ENCODE peak calls at places on chromosomes 4 and X, in five cellular contexts. One of them, this sample, is unnamed.

GRCh38 chrX:41600266-41600665 is 88.5 kb upstream of the GPR34 start:
- DNase-seq in right lobe of liver: no peak
- DNase-seq in aorta: no peak
- DNase-seq in tibial artery: no peak
- DNase-seq in breast epithelium: no peak
- DNase-seq in this sample: no peak

GRCh38 chr4:24772061-24772705 is 23.2 kb upstream of the SOD3 start:
- DNase-seq in right lobe of liver: no peak
- DNase-seq in tibial artery: no peak
- DNase-seq in breast epithelium: peak; percentile 68
- DNase-seq in aorta: no peak
- DNase-seq in this sample: no peak

GRCh38 chr4:153137677-153138630 is 66.3 kb upstream of the TRIM2 start:
- DNase-seq in tibial artery: no peak
- DNase-seq in aorta: no peak
- DNase-seq in right lobe of liver: no peak
- DNase-seq in breast epithelium: no peak
- DNase-seq in this sample: no peak

GRCh38 chr4:146407669-146408084 is 114.1 kb downstream of the SLC10A7 start:
- DNase-seq in right lobe of liver: no peak
- DNase-seq in tibial artery: no peak
- DNase-seq in aorta: no peak
- DNase-seq in breast epithelium: no peak
- DNase-seq in this sample: no peak

GRCh38 chrX:31272472-31272775 is 200.6 kb upstream of the FTHL17 start:
- DNase-seq in aorta: no peak
- DNase-seq in breast epithelium: no peak
- DNase-seq in tibial artery: no peak
- DNase-seq in right lobe of liver: no peak
- DNase-seq in this sample: no peak

GRCh38 chrX:72025236-72025770 is 106.4 kb downstream of the RTL5 start:
- DNase-seq in tibial artery: no peak
- DNase-seq in right lobe of liver: no peak
- DNase-seq in aorta: no peak
- DNase-seq in breast epithelium: peak; percentile 2
- DNase-seq in this sample: no peak

GRCh38 chr4:96879527-96879926 is 1039.6 kb downstream of the PDHA2 start:
- DNase-seq in right lobe of liver: no peak
- DNase-seq in breast epithelium: no peak
- DNase-seq in tibial artery: no peak
- DNase-seq in aorta: no peak
- DNase-seq in this sample: no peak

GRCh38 chr4:139873111-139873866 is 207.7 kb downstream of the MGST2 start:
- DNase-seq in breast epithelium: no peak
- DNase-seq in tibial artery: no peak
- DNase-seq in aorta: no peak
- DNase-seq in right lobe of liver: no peak
- DNase-seq in this sample: no peak

GRCh38 chr4:46667790-46668189 is 241.3 kb downstream of the COX7B2 start:
- DNase-seq in aorta: no peak
- DNase-seq in tibial artery: no peak
- DNase-seq in right lobe of liver: no peak
- DNase-seq in breast epithelium: no peak
- DNase-seq in this sample: no peak

GRCh38 chrX:53356186-53356585 is 66.3 kb downstream of the SMC1A start:
- DNase-seq in right lobe of liver: no peak
- DNase-seq in aorta: no peak
- DNase-seq in breast epithelium: no peak
- DNase-seq in tibial artery: no peak
- DNase-seq in this sample: no peak

GRCh38 chrX:74325130-74326059 is 21.4 kb downstream of the ZCCHC13 start:
- DNase-seq in tibial artery: no peak
- DNase-seq in breast epithelium: no peak
- DNase-seq in aorta: no peak
- DNase-seq in right lobe of liver: no peak
- DNase-seq in this sample: no peak

GRCh38 chr4:7313361-7313811 is 121.0 kb downstream of the SORCS2 start:
- DNase-seq in tibial artery: no peak
- DNase-seq in breast epithelium: peak; percentile 64
- DNase-seq in aorta: no peak
- DNase-seq in right lobe of liver: no peak
- DNase-seq in this sample: no peak

GRCh38 chr4:1171306-1172227 is 816 bp downstream of the SPON2 start:
- DNase-seq in tibial artery: peak; percentile 68
- DNase-seq in right lobe of liver: peak; percentile 56
- DNase-seq in aorta: no peak
- DNase-seq in breast epithelium: no peak
- DNase-seq in this sample: no peak

GRCh38 chrX:110915120-110915519 is 119.5 kb upstream of the CHRDL1 start:
- DNase-seq in aorta: no peak
- DNase-seq in breast epithelium: no peak
- DNase-seq in right lobe of liver: no peak
- DNase-seq in tibial artery: no peak
- DNase-seq in this sample: peak; percentile 5

GRCh38 chrX:106649523-106650428 is 38.0 kb downstream of the RADX start:
- DNase-seq in right lobe of liver: no peak
- DNase-seq in breast epithelium: no peak
- DNase-seq in aorta: no peak
- DNase-seq in tibial artery: no peak
- DNase-seq in this sample: no peak

GRCh38 chrX:154542723-154543424 is 3.8 kb downstream of the G6PD start:
- DNase-seq in aorta: peak; percentile 55
- DNase-seq in right lobe of liver: peak; percentile 74
- DNase-seq in tibial artery: peak; percentile 73
- DNase-seq in breast epithelium: no peak
- DNase-seq in this sample: no peak
- H3K4me1 ChIP-seq in aorta: no peaks in the 10 kb centered on the region
- H3K4me1 ChIP-seq in right lobe of liver: no peaks in the 10 kb centered on the region
- H3K4me1 ChIP-seq in tibial artery: peaks cover 64% of the 10 kb centered on the region
- H3K4me1 ChIP-seq in breast epithelium: no peaks in the 10 kb centered on the region
- H3K4me1 ChIP-seq in this sample: no peaks in the 10 kb centered on the region

GRCh38 chr4:10144971-10145370 is 28.4 kb upstream of the WDR1 start:
- DNase-seq in breast epithelium: no peak
- DNase-seq in aorta: no peak
- DNase-seq in tibial artery: no peak
- DNase-seq in right lobe of liver: no peak
- DNase-seq in this sample: no peak
- H3K4me1 ChIP-seq in breast epithelium: no peaks in the 10 kb centered on the region
- H3K4me1 ChIP-seq in aorta: no peaks in the 10 kb centered on the region
- H3K4me1 ChIP-seq in tibial artery: no peaks in the 10 kb centered on the region
- H3K4me1 ChIP-seq in right lobe of liver: no peaks in the 10 kb centered on the region
- H3K4me1 ChIP-seq in this sample: no peaks in the 10 kb centered on the region

GRCh38 chrX:10549280-10549679 is 71.1 kb downstream of the MID1 start:
- DNase-seq in aorta: no peak
- DNase-seq in tibial artery: no peak
- DNase-seq in right lobe of liver: no peak
- DNase-seq in breast epithelium: no peak
- DNase-seq in this sample: no peak

GRCh38 chrX:10545882-10546281 is 74.5 kb downstream of the MID1 start:
- DNase-seq in breast epithelium: no peak
- DNase-seq in right lobe of liver: no peak
- DNase-seq in aorta: no peak
- DNase-seq in tibial artery: no peak
- DNase-seq in this sample: no peak

GRCh38 chrX:10548681-10549080 is 71.7 kb downstream of the MID1 start:
- DNase-seq in right lobe of liver: no peak
- DNase-seq in tibial artery: no peak
- DNase-seq in aorta: no peak
- DNase-seq in breast epithelium: no peak
- DNase-seq in this sample: no peak
- H3K4me1 ChIP-seq in right lobe of liver: no peaks in the 10 kb centered on the region
- H3K4me1 ChIP-seq in tibial artery: no peaks in the 10 kb centered on the region
- H3K4me1 ChIP-seq in aorta: no peaks in the 10 kb centered on the region
- H3K4me1 ChIP-seq in breast epithelium: no peaks in the 10 kb centered on the region
- H3K4me1 ChIP-seq in this sample: no peaks in the 10 kb centered on the region

GRCh38 chrX:10025742-10026493 is 58.8 kb downstream of the CLDN34 start:
- DNase-seq in aorta: no peak
- DNase-seq in right lobe of liver: no peak
- DNase-seq in breast epithelium: no peak
- DNase-seq in tibial artery: no peak
- DNase-seq in this sample: no peak
- H3K4me1 ChIP-seq in aorta: no peaks in the 10 kb centered on the region
- H3K4me1 ChIP-seq in right lobe of liver: no peaks in the 10 kb centered on the region
- H3K4me1 ChIP-seq in breast epithelium: no peaks in the 10 kb centered on the region
- H3K4me1 ChIP-seq in tibial artery: peaks cover 42% of the 10 kb centered on the region
- H3K4me1 ChIP-seq in this sample: no peaks in the 10 kb centered on the region

GRCh38 chrX:13029831-13030771 is 14.3 kb downstream of the FAM9C start:
- DNase-seq in breast epithelium: no peak
- DNase-seq in tibial artery: no peak
- DNase-seq in aorta: no peak
- DNase-seq in right lobe of liver: no peak
- DNase-seq in this sample: no peak

GRCh38 chrX:13029341-13029740 is 15.1 kb downstream of the FAM9C start:
- DNase-seq in aorta: peak; percentile 62
- DNase-seq in right lobe of liver: peak; percentile 59
- DNase-seq in tibial artery: no peak
- DNase-seq in breast epithelium: no peak
- DNase-seq in this sample: peak; percentile 33

GRCh38 chrX:13026877-13027652 is 17.4 kb downstream of the FAM9C start:
- DNase-seq in right lobe of liver: no peak
- DNase-seq in aorta: no peak
- DNase-seq in tibial artery: no peak
- DNase-seq in breast epithelium: no peak
- DNase-seq in this sample: no peak

GRCh38 chrX:13024911-13025454 is 19.4 kb downstream of the FAM9C start:
- DNase-seq in aorta: no peak
- DNase-seq in tibial artery: no peak
- DNase-seq in right lobe of liver: no peak
- DNase-seq in breast epithelium: no peak
- DNase-seq in this sample: no peak

GRCh38 chrX:13028871-13029336 is 15.5 kb downstream of the FAM9C start:
- DNase-seq in right lobe of liver: no peak
- DNase-seq in breast epithelium: peak; percentile 32
- DNase-seq in aorta: no peak
- DNase-seq in tibial artery: no peak
- DNase-seq in this sample: no peak
- H3K4me1 ChIP-seq in right lobe of liver: no peaks in the 10 kb centered on the region
- H3K4me1 ChIP-seq in breast epithelium: no peaks in the 10 kb centered on the region
- H3K4me1 ChIP-seq in aorta: no peaks in the 10 kb centered on the region
- H3K4me1 ChIP-seq in tibial artery: peaks cover 15% of the 10 kb centered on the region
- H3K4me1 ChIP-seq in this sample: no peaks in the 10 kb centered on the region

DNA sequence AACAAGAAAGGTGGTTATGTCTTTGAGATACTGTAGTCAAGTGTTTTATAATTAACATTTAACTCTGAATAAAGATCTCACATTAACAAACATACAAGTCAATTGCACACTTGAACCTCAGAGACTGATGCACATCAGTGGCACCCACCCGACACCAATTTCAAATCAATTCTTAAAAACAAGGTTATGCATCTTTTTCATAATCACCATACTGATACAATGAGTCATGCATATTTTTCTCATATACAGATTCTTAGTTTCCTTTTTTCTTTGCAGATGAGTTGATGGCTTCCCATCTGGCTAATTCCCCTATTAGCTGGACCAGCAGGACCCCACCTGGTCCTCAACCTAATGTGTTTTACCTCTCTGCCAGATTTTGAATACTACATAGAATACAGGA is 136.2 kb upstream of the RPL34 start:
- DNase-seq in tibial artery: no peak
- DNase-seq in breast epithelium: no peak
- DNase-seq in aorta: no peak
- DNase-seq in right lobe of liver: no peak
- DNase-seq in this sample: no peak
- H3K4me1 ChIP-seq in tibial artery: no peaks in the 10 kb centered on the region
- H3K4me1 ChIP-seq in breast epithelium: no peaks in the 10 kb centered on the region
- H3K4me1 ChIP-seq in aorta: no peaks in the 10 kb centered on the region
- H3K4me1 ChIP-seq in right lobe of liver: no peaks in the 10 kb centered on the region
- H3K4me1 ChIP-seq in this sample: no peaks in the 10 kb centered on the region

DNA sequence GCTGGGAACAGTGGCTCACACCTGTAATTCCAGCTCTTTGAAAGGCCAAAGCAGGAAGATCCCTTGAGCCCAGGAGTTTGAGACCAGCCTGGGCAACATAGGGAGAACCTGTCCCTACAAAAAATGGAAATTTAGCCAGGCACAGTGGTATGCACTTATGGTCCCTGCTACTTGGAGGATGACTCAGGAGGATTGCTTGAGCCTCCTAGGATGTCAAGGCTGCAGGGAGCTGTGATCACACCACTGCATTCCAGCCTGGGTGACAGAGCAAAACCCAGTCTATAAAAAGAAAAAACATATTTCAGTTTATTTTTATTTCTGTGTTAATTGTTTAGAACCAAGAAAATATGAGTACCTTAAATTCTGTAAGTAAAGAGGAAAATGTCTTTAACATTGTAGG is 123.7 kb downstream of the CBR4 start:
- DNase-seq in breast epithelium: no peak
- DNase-seq in aorta: no peak
- DNase-seq in tibial artery: no peak
- DNase-seq in right lobe of liver: no peak
- DNase-seq in this sample: no peak
- H3K4me1 ChIP-seq in breast epithelium: no peaks in the 10 kb centered on the region
- H3K4me1 ChIP-seq in aorta: peaks cover 7% of the 10 kb centered on the region
- H3K4me1 ChIP-seq in tibial artery: peaks cover 96% of the 10 kb centered on the region
- H3K4me1 ChIP-seq in right lobe of liver: no peaks in the 10 kb centered on the region
- H3K4me1 ChIP-seq in this sample: peaks cover 5% of the 10 kb centered on the region

GRCh38 chr4:110159544-110159943 is 38.9 kb downstream of the ELOVL6 start:
- DNase-seq in breast epithelium: no peak
- DNase-seq in aorta: no peak
- DNase-seq in tibial artery: no peak
- DNase-seq in right lobe of liver: no peak
- DNase-seq in this sample: no peak

GRCh38 chr4:110157580-110157979 is 40.8 kb downstream of the ELOVL6 start:
- DNase-seq in tibial artery: no peak
- DNase-seq in breast epithelium: no peak
- DNase-seq in right lobe of liver: no peak
- DNase-seq in aorta: no peak
- DNase-seq in this sample: no peak

GRCh38 chr4:110164251-110164650 is 34.2 kb downstream of the ELOVL6 start:
- DNase-seq in breast epithelium: no peak
- DNase-seq in aorta: no peak
- DNase-seq in tibial artery: no peak
- DNase-seq in right lobe of liver: no peak
- DNase-seq in this sample: no peak

GRCh38 chr4:110163327-110164070 is 34.9 kb downstream of the ELOVL6 start:
- DNase-seq in aorta: no peak
- DNase-seq in tibial artery: no peak
- DNase-seq in right lobe of liver: no peak
- DNase-seq in breast epithelium: no peak
- DNase-seq in this sample: no peak

DNA sequence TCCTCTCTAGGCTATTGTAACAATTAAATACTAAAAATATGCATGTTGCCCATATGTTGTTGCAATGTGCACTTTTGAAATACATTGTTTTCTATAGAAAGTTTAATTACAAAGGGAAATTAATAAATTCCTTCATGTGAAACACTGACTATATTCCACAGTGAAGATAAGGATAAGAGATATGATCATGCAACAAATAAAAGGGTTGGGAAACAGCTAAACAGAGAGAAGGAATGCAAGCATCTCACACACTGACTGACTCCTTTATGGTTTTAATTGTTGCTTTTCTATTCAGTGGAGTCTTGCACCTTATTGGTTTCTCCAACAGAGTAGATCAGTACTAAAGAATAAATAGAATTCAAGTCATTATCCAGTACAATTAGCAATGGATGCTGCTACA is 37.8 kb downstream of the ELOVL6 start:
- DNase-seq in aorta: no peak
- DNase-seq in right lobe of liver: no peak
- DNase-seq in tibial artery: no peak
- DNase-seq in breast epithelium: no peak
- DNase-seq in this sample: no peak
- H3K4me1 ChIP-seq in aorta: peaks cover 2% of the 10 kb centered on the region
- H3K4me1 ChIP-seq in right lobe of liver: no peaks in the 10 kb centered on the region
- H3K4me1 ChIP-seq in tibial artery: peaks cover 15% of the 10 kb centered on the region
- H3K4me1 ChIP-seq in breast epithelium: no peaks in the 10 kb centered on the region
- H3K4me1 ChIP-seq in this sample: no peaks in the 10 kb centered on the region

This sample was measured in tibial nerve.